ENCODE peak calls at places on chromosomes 4 and X, in five cellular contexts. S is stomach, Y is HCT116, W is neural progenitor cell, X is adrenal gland. A is an unnamed sample.
A peak's percentile ranks its signal among the peaks of the same experiment; 100 is the strongest.

GRCh38 chr4:8188743-8189550 is 10.1 kb upstream of the SH3TC1 start:
- DNase-seq in S (peak; percentile 82), X (peak; percentile 63), Y (no peak), W (no peak), A (no peak)

GRCh38 chr4:8370835-8371234 is 69.7 kb downstream of the ACOX3 start:
- DNase-seq in W (no peak), S (no peak), Y (no peak), X (no peak), A (no peak)

GRCh38 chr4:6472008-6472386 is 417 bp downstream of the PPP2R2C start:
- DNase-seq in W (no peak), S (no peak), X (no peak), Y (no peak), A (no peak)

GRCh38 chr4:54585321-54586000 is 72.3 kb upstream of the KIT start:
- DNase-seq in X (no peak), S (no peak), Y (no peak), W (no peak), A (no peak)

GRCh38 chr4:53019485-53020382 is 157.6 kb downstream of the RASL11B start:
- DNase-seq in Y (no peak), X (peak; percentile 40), W (no peak), S (no peak), A (peak; percentile 75)

GRCh38 chr4:119536572-119537528 is 91.8 kb downstream of the PDE5A start:
- DNase-seq in S (no peak), W (peak; percentile 67), Y (no peak), X (no peak), A (no peak)

GRCh38 chr4:138889216-138889615 is 126.4 kb upstream of the NOCT start:
- DNase-seq in X (no peak), Y (no peak), S (no peak), W (no peak), A (no peak)

GRCh38 chr4:7905461-7905915 is 34.2 kb downstream of the AFAP1 start:
- DNase-seq in X (peak; percentile 49), Y (no peak), W (no peak), S (no peak), A (no peak)

GRCh38 chr4:165096776-165097175 is 15.9 kb downstream of the TMEM192 start:
- DNase-seq in S (no peak), W (peak; percentile 43), Y (no peak), X (no peak), A (peak; percentile 18)

GRCh38 chr4:78168029-78168428 is 110.9 kb downstream of the FRAS1 start:
- DNase-seq in X (no peak), W (peak; percentile 15), S (no peak), Y (no peak), A (no peak)

GRCh38 chr4:168569066-168569908 is 72.4 kb downstream of the PALLD start:
- DNase-seq in Y (peak; percentile 95), X (no peak), S (peak; percentile 61), W (no peak), A (peak; percentile 79)

GRCh38 chrX:47513697-47514085 is 30.7 kb upstream of the ZNF41 start:
- DNase-seq in Y (no peak), X (no peak), W (no peak), S (no peak), A (no peak)

GRCh38 chr4:55902677-55903076 is 46.1 kb upstream of the CEP135 start:
- DNase-seq in W (no peak), X (no peak), S (no peak), Y (no peak), A (no peak)

GRCh38 chr4:6296026-6296425 is 26.4 kb downstream of the WFS1 start:
- DNase-seq in Y (no peak), S (no peak), W (no peak), X (no peak), A (no peak)

GRCh38 chr4:159227984-159228383 is 125.1 kb downstream of the RAPGEF2 start:
- DNase-seq in X (peak; percentile 90), W (peak; percentile 63), S (peak; percentile 80), Y (peak; percentile 48), A (peak; percentile 86)

GRCh38 chrX:54358424-54359211 is 772 bp upstream of the WNK3 start:
- DNase-seq in Y (no peak), W (peak; percentile 96), S (no peak), X (peak; percentile 47), A (no peak)

GRCh38 chrX:7925867-7926472 is 1.2 kb downstream of the PNPLA4 start:
- DNase-seq in S (peak; percentile 63), X (peak; percentile 67), W (peak; percentile 68), Y (peak; percentile 27), A (peak; percentile 60)

GRCh38 chrX:103051260-103051789 is 12.6 kb downstream of the BEX1 start:
- DNase-seq in Y (no peak), X (no peak), S (no peak), W (no peak), A (no peak)

GRCh38 chrX:96979766-96980165 is 96.1 kb downstream of the RPA4 start:
- DNase-seq in W (peak; percentile 27), S (no peak), Y (no peak), X (no peak), A (no peak)

GRCh38 chrX:93673869-93674271 is at the start of gene FAM133A:
- DNase-seq in Y (no peak), S (no peak), X (no peak), W (no peak), A (no peak)

GRCh38 chrX:123869488-123869887 is 9.6 kb downstream of the XIAP start:
- DNase-seq in X (no peak), S (no peak), Y (no peak), W (no peak), A (no peak)

DNA sequence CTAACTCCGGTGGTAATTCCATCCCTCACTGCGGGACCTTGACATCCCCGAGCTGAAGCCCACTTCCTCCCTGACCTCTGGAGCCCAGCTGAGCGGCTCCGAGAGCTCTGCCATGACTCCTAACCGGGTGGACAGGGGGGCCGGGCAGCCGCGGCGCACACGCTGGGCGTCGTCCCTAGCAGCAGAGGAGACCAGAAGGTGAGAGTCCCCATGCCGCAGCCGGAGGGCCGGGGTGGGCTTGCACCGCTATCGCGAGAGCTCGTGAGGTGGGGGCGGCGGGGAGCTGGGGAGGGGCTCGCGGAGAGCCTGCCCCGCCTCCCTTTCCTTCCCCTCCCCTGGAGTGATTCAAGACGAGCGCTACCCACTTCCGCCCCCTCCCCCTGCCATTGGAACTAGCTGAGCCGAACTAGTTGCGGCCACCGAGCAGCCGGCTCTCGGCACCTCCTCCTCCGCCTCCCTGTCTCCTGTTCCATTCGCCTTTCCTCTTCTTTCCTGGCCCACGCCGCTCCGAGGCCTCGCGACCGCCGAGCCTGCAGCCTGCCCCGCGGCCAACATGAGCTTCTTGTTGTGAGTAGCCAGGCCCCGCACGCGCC is at the start of gene MOB1B:
- DNase-seq in W (peak; percentile 95), Y (peak; percentile 59), S (peak; percentile 84), X (peak; percentile 88), A (peak; percentile 91)
- TF ChIP-seq CTCF in W (peak; percentile 48), Y (no peak), S (no peak), X (no peak), A (peak; percentile 45)

DNA sequence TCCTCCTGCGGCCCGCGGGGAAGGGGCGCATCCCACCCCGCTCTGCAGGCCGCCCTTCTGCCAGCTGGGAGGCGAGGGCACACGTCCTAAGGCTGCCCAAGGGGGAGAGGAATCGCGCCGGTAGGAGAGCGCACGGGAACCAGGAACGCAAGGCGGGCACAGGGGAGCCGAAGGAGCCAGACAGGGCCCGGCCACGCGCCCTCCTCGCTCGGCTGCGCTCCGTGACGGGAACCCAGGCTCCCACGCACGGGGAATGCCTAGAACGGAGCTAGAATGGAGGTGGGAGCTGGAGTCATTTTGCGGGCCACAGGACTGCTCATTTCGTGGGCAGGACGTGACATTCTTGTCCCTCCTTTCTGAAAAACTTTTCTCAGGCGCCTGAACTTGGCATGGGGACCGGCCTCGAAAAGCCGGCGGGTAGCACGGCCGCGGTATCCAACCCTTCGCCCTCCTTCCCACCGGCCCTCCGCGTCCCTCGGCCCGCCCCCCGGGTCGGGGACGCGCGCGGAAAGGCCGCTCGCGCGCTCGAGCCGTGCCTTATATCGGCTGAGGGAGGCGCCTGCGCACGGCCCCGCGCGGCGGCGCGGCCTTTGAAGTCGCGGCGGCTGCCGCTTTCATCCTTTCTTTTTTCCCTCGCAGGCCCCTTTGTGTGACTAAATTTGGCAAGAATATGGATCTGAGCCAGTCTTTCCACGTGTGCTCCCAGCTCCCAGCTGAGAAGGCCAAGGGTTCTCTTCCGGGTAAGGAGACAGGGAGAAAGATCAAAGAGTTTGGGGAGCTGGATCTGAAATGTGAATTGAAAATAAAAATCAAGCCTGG is 4.3 kb upstream of the LEF1 start:
- DNase-seq in S (peak; percentile 54), X (peak; percentile 79), Y (no peak), W (peak; percentile 77), A (peak; percentile 81)
- H3K27me3 ChIP-seq in S (peaks cover 19% of the 10 kb centered on the region), X (peaks cover 18% of the 10 kb centered on the region), Y (peaks cover 15% of the 10 kb centered on the region), W (peaks cover 92% of the 10 kb centered on the region), A (no peaks in the 10 kb centered on the region)

DNA sequence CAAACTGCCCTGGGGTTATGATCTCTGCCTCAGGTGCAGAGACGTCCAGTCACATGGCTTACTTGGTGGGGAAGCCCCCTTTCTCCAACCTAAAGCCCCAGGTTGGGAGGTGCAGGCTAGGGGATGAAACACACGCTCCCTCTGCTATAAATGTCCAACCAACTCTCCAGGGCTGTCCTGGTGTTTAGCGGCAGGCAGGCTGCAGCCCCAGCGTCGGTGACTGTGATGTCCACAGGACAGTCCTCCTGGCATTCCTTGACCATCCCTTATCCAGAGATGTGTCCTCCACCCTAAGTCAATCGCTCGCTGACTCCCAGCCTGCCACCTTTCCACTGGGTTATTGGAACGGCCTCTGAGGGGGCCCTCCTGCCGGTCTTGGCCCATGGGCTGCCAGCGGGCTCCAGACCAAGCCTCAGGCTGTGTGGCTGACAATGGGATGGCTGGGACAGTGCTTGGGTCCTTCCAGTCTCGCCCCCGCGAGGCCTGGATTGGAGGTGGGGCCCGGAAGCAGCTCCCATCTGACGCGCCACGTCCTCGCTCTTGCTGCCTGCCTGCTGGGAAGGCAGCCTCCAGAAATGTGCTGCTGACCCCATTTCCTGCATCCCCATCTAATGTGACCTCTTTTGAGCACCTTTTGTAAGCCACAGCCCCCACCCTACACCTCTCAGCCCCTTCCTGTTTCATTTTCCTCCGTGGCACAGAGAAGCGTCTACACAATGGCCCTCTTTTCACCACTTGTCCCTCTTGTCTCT is 60.8 kb upstream of the ADRA2C start:
- DNase-seq in S (no peak), Y (no peak), W (no peak), X (no peak), A (no peak)
- TF ChIP-seq CTCF in S (no peak), Y (no peak), W (no peak), X (no peak), A (no peak)

GRCh38 chr4:30726090-30726668 is 6.0 kb downstream of the PCDH7 start:
- DNase-seq in X (no peak), S (no peak), W (no peak), Y (no peak), A (no peak)

GRCh38 chr4:30727409-30727808 is 7.2 kb downstream of the PCDH7 start:
- DNase-seq in X (no peak), W (no peak), Y (no peak), S (no peak), A (no peak)

GRCh38 chr4:30722916-30723270 is 2.7 kb downstream of the PCDH7 start:
- DNase-seq in S (no peak), W (peak; percentile 29), Y (no peak), X (peak; percentile 10), A (no peak)

GRCh38 chr4:30724217-30724616 is 4.0 kb downstream of the PCDH7 start:
- DNase-seq in X (no peak), S (no peak), Y (no peak), W (no peak), A (no peak)

DNA sequence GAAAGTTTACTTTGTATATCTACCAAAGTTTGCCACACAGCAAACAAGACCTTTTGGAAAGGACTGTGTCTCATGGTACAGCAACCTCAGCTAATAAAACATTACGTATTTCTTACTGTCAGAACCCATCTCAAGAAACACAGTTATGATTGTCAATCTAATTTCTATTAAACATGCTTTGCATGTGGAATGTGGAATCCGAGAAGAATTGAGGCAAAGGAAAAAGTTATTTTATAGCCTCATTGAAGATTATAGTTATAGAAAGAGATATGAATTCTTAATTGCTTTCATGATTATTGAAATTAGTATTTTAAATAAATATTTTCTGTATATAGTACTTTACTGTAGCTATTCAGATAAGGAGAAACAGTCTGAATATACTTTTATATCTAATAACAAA is 5.4 kb downstream of the PCDH7 start:
- DNase-seq in W (no peak), Y (no peak), X (no peak), S (no peak), A (no peak)
- H3K27me3 ChIP-seq in W (peaks cover 39% of the 10 kb centered on the region), Y (no peaks in the 10 kb centered on the region), X (peaks cover 28% of the 10 kb centered on the region), S (no peaks in the 10 kb centered on the region), A (no peaks in the 10 kb centered on the region)